ENCODE peak calls at places on chromosomes 12 and 14, in five cellular contexts. Q is heart left ventricle, M is astrocyte of the cerebellum, W is DND-41, J is stomach. Y is an unnamed sample.

GRCh38 chr12:67501362-67501761 is 147.2 kb upstream of the DYRK2 start:
- DNase-seq in J (no peak), Q (no peak), M (no peak), W (no peak), Y (no peak)

GRCh38 chr12:100796616-100797015 is 2.0 kb downstream of the ANO4 start:
- DNase-seq in Q (no peak), W (no peak), J (no peak), M (no peak), Y (no peak)

GRCh38 chr14:91392623-91393303 is 24.9 kb downstream of the CCDC88C start:
- DNase-seq in M (no peak), Q (no peak), J (no peak), W (no peak), Y (no peak)

GRCh38 chr12:105170139-105170538 is 62.6 kb downstream of the WASHC4 start:
- DNase-seq in J (no peak), W (no peak), M (no peak), Q (no peak), Y (no peak)

GRCh38 chr12:71973687-71974086 is 35.0 kb downstream of the TPH2 start:
- DNase-seq in J (no peak), W (no peak), Q (no peak), M (no peak), Y (no peak)

GRCh38 chr14:69519253-69519661 is 34.7 kb downstream of the PLEKHD1 start:
- DNase-seq in J (no peak), M (no peak), W (no peak), Q (no peak), Y (no peak)

GRCh38 chr14:76955575-76956252 is 72.8 kb downstream of the IRF2BPL start:
- DNase-seq in M (no peak), W (peak), Q (no peak), J (no peak), Y (peak)

GRCh38 chr14:56119221-56119967 is 1.2 kb downstream of the PELI2 start:
- DNase-seq in M (no peak), W (peak), J (peak), Q (peak), Y (peak)

GRCh38 chr12:116368196-116369194 is 91.0 kb upstream of the MED13L start:
- DNase-seq in J (peak), Q (no peak), W (no peak), M (no peak), Y (no peak)

GRCh38 chr12:65952737-65953209 is 128.5 kb downstream of the HMGA2 start:
- DNase-seq in J (no peak), M (no peak), W (no peak), Q (no peak), Y (no peak)

GRCh38 chr12:103640410-103640809 is 53.3 kb downstream of the STAB2 start:
- DNase-seq in W (no peak), M (no peak), J (no peak), Q (no peak), Y (no peak)

GRCh38 chr12:24045816-24046257 is 96.4 kb upstream of the SOX5 start:
- DNase-seq in W (peak), J (no peak), M (peak), Q (no peak), Y (peak)

GRCh38 chr12:89874146-89874545 is 165.5 kb upstream of the ATP2B1 start:
- DNase-seq in Q (no peak), W (no peak), J (no peak), M (no peak), Y (no peak)

GRCh38 chr12:86748874-86749273 is 492.7 kb upstream of the MGAT4C start:
- DNase-seq in J (no peak), M (no peak), Q (no peak), W (no peak), Y (no peak)

GRCh38 chr14:34322940-34323418 is 139.1 kb downstream of the SPTSSA start:
- DNase-seq in W (peak), M (no peak), Q (peak), J (peak), Y (peak)

GRCh38 chr12:106754331-106754730 is 20.2 kb upstream of the RIC8B start:
- DNase-seq in Q (no peak), W (no peak), M (no peak), J (no peak), Y (no peak)

GRCh38 chr12:106758349-106758951 is 16.0 kb upstream of the RIC8B start:
- DNase-seq in M (no peak), Q (no peak), W (no peak), J (no peak), Y (no peak)

GRCh38 chr12:106757623-106758348 is 16.7 kb upstream of the RIC8B start:
- DNase-seq in Q (no peak), M (no peak), W (no peak), J (no peak), Y (no peak)

GRCh38 chr12:106750524-106750923 is 24.0 kb upstream of the RIC8B start:
- DNase-seq in W (no peak), J (no peak), Q (no peak), M (no peak), Y (no peak)

GRCh38 chr12:106753526-106753925 is 21.0 kb upstream of the RIC8B start:
- DNase-seq in J (peak), W (no peak), M (no peak), Q (no peak), Y (no peak)
- TF ChIP-seq CTCF in J (no peak), W (no peak), M (no peak), Q (no peak), Y (no peak)

GRCh38 chr14:32900602-32901001 is 38.1 kb upstream of the NPAS3 start:
- DNase-seq in W (no peak), M (no peak), J (no peak), Q (no peak), Y (peak)

GRCh38 chr14:32896979-32897723 is 41.5 kb upstream of the NPAS3 start:
- DNase-seq in W (no peak), M (peak), Q (no peak), J (no peak), Y (peak)

GRCh38 chr14:32898876-32899275 is 39.8 kb upstream of the NPAS3 start:
- DNase-seq in W (no peak), Q (no peak), M (no peak), J (no peak), Y (no peak)

GRCh38 chr14:32897724-32898064 is 41.0 kb upstream of the NPAS3 start:
- DNase-seq in W (no peak), J (no peak), Q (no peak), M (no peak), Y (no peak)
- H3K4me3 ChIP-seq in W (no peak), J (peak), Q (peak), M (peak), Y (peak)

GRCh38 chr12:6074979-6075585 is 49.4 kb downstream of the VWF start:
- DNase-seq in M (no peak), Q (no peak), J (peak), W (no peak), Y (no peak)
- TF ChIP-seq CTCF in M (no peak), Q (no peak), J (no peak), W (no peak), Y (no peak)

GRCh38 chr14:100066984-100067383 is 1.8 kb downstream of the EVL start:
- DNase-seq in J (no peak), Q (no peak), M (no peak), W (peak), Y (no peak)

GRCh38 chr14:100067971-100068959 is 3.0 kb downstream of the EVL start:
- DNase-seq in W (peak), J (peak), Q (no peak), M (no peak), Y (peak)

GRCh38 chr14:100069161-100069800 is 4.1 kb downstream of the EVL start:
- DNase-seq in W (peak), Q (no peak), M (no peak), J (no peak), Y (no peak)

GRCh38 chr14:100065942-100066574 is 836 bp downstream of the EVL start:
- DNase-seq in Q (no peak), W (peak), M (no peak), J (peak), Y (no peak)

GRCh38 chr14:100067481-100067880 is 2.3 kb downstream of the EVL start:
- DNase-seq in M (no peak), J (no peak), Q (no peak), W (peak), Y (no peak)
- H3K4me3 ChIP-seq in M (no peak), J (no peak), Q (peak), W (peak), Y (no peak)

GRCh38 chr12:17079251-17079909 is 473.4 kb upstream of the LMO3 start:
- DNase-seq in M (no peak), Q (no peak), W (no peak), J (no peak), Y (no peak)
- TF ChIP-seq CTCF in M (no peak), Q (no peak), W (no peak), J (no peak), Y (no peak)

DNA sequence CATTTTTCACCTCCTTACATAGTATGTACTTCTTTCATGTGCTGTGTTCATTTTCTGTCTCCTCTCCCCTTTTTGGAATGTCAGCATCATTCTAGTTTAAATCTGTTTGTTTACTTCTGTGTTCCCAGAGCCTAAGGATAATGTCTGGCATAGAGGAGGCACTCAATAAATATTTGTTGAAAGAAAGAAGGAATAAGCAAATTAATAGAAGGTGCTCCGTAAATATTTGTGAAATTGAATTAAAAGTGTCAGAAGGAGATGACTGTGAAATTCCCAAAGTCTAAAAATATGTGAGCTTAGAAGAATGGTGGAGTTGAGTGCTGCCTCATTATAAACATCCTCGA is 3.3 kb upstream of the CDKN1B start:
- DNase-seq in J (no peak), Q (no peak), W (no peak), M (no peak), Y (no peak)
- H3K4me3 ChIP-seq in J (peak), Q (peak), W (peak), M (peak), Y (no peak)

DNA sequence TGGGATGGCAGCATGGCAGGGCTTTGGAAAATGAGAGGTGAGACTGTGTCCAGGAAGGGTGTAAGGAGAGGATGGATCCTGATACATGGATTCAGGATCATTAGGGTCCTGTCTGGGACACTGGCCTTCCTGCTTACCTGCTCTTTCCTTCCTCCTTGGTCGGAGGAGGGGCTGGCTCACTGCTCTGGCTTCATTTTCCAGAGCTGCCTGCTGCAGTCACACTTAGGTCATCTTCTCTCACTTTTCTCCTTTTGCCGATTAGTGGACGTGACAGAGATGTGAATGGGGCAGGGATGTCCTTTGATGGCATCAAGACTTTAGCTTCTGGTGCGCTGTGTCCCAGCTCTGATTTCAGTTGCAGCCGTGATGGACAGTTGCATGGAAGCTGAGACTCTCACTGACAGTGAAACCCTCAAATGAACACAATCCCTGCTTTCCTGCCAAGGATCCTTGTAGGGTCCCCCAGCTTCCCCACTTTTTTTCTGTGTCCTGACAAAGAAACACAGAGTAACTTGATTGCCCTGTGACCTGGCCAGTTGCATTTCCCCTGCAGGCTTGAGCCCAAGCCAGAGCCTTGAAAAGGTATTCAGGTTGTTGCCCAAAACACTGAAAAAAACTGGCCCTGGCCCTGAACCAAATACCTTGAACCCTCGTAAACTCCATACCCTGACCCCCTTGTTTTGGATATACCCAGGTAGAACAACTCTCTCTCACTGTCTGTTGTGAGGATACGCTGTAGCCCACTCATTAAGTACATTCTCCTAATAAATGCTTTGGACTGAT is 756 bp upstream of the CIDEB start:
- DNase-seq in Q (no peak), M (no peak), W (no peak), J (no peak), Y (no peak)
- TF ChIP-seq CTCF in Q (no peak), M (no peak), W (no peak), J (no peak), Y (no peak)

GRCh38 chr12:47741340-47741703 is 16.0 kb upstream of the ENDOU start:
- DNase-seq in M (no peak), Q (peak), W (peak), J (peak), Y (no peak)

GRCh38 chr12:47739297-47739696 is 14.0 kb upstream of the ENDOU start:
- DNase-seq in W (no peak), M (no peak), Q (peak), J (no peak), Y (no peak)

GRCh38 chr12:47742253-47742825 is 16.3 kb downstream of the RAPGEF3 start:
- DNase-seq in J (peak), Q (peak), M (no peak), W (peak), Y (peak)

GRCh38 chr12:47739959-47740358 is 14.7 kb upstream of the ENDOU start:
- DNase-seq in J (no peak), W (no peak), Q (peak), M (no peak), Y (no peak)

DNA sequence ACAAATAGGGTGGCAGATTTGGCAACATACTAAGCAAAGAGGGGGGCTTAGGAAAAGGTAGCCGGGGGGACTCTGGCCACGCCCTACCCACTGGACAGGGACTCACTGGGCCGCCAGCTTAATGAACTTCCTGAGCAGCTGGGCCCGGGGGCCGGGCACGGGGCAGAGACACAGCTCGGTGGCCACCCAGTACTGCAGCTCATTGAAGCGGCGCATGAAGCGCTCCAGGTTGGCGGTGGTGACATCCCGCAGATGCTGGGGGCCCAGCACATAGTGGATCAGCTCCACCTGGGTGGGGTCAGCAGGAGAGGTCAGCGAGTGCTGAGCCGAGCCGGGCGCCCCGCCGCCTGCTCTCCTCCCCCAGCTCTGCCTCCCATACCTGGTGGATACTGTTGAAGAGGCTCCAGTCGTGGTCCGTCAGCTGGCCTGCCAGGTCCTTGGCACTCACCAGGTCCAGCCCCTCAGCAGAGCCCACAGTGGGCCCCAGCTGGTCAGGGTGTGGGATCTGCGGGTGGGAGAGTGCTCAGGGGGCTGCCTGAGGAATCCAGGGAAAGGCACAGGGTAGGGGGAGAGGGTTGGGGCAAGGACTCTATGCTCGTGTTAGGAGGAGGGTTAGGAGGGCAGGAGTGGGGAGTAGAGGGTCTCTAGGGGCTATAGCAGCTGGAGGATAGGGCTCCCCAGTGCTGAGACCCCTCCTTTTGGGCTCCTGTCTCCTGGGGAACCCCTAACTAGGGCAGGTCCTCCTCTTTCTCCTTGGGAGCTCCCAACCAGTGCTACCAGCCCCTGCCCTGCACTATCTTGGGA is 15.4 kb upstream of the ENDOU start:
- DNase-seq in J (no peak), M (no peak), W (no peak), Q (no peak), Y (no peak)
- H3K4me3 ChIP-seq in J (no peak), M (no peak), W (no peak), Q (no peak), Y (no peak)